ENCODE peak calls at places on chromosomes 2 and 18, in four cellular contexts. P, W, V and Q are unnamed samples. For H3K36me3, the result is how much of the 10 kb centered on the place peaks cover.

GRCh38 chr2:119264781-119265692 is 41.4 kb downstream of the STEAP3 start:
- DNase-seq in P (peak), V (peak), W (peak), Q (no peak)

GRCh38 chr2:207334631-207335371 is 169.1 kb upstream of the KLF7 start:
- DNase-seq in V (peak), P (peak), W (peak), Q (peak)

GRCh38 chr2:224084266-224084892 is 45.3 kb upstream of the SERPINE2 start:
- DNase-seq in P (no peak), V (no peak), W (no peak), Q (no peak)

GRCh38 chr18:3498705-3499451 is 48.9 kb downstream of the TGIF1 start:
- DNase-seq in P (no peak), W (peak), V (peak), Q (peak)

GRCh38 chr2:34176693-34177092 is 577.6 kb upstream of the FAM98A start:
- DNase-seq in V (no peak), P (no peak), W (no peak), Q (no peak)

GRCh38 chr18:70490008-70490933 is 201.4 kb downstream of the SOCS6 start:
- DNase-seq in W (no peak), P (peak), V (peak), Q (peak)

GRCh38 chr2:206004004-206004693 is 81.8 kb downstream of the INO80D start:
- DNase-seq in W (no peak), V (peak), P (no peak), Q (peak)

GRCh38 chr2:23669413-23670244 is 257.3 kb downstream of the ATAD2B start:
- DNase-seq in W (peak), P (no peak), V (peak), Q (no peak)

GRCh38 chr2:58448065-58448507 is 207.0 kb upstream of the FANCL start:
- DNase-seq in P (peak), W (peak), V (peak), Q (peak)

GRCh38 chr18:73646772-73647171 is 500.9 kb downstream of the FBXO15 start:
- DNase-seq in W (no peak), P (no peak), V (no peak), Q (no peak)

GRCh38 chr2:67839242-67839641 is 223.6 kb downstream of the C1D start:
- DNase-seq in V (no peak), W (no peak), P (no peak), Q (no peak)

GRCh38 chr2:216838146-216838545 is 21.7 kb downstream of the TNP1 start:
- DNase-seq in V (no peak), W (peak), P (no peak), Q (no peak)

GRCh38 chr2:152826880-152827279 is 108.5 kb downstream of the ARL6IP6 start:
- DNase-seq in V (no peak), W (no peak), P (no peak), Q (no peak)

GRCh38 chr2:38572167-38572566 is 30.6 kb downstream of the HNRNPLL start:
- DNase-seq in P (no peak), V (no peak), W (no peak), Q (no peak)

GRCh38 chr2:176830362-176830761 is 382.2 kb upstream of the HNRNPA3 start:
- DNase-seq in P (no peak), V (no peak), W (no peak), Q (no peak)

GRCh38 chr2:240702640-240703011 is 11.0 kb downstream of the AQP12A start:
- DNase-seq in W (peak), P (no peak), V (no peak), Q (no peak)

GRCh38 chr2:29281585-29281984 is 166.4 kb downstream of the CLIP4 start:
- DNase-seq in W (peak), V (no peak), P (no peak), Q (no peak)

GRCh38 chr2:122469147-122469546 is 713.7 kb downstream of the TSN start:
- DNase-seq in W (no peak), P (no peak), V (no peak), Q (no peak)

GRCh38 chr2:23606968-23607367 is 222.0 kb downstream of the KLHL29 start:
- DNase-seq in P (no peak), V (no peak), W (no peak), Q (no peak)

GRCh38 chr2:48874282-48874681 is 118.8 kb upstream of the LHCGR start:
- DNase-seq in P (no peak), W (no peak), V (no peak), Q (no peak)

GRCh38 chr18:8813621-8814020 is 108.3 kb downstream of the MTCL1 start:
- DNase-seq in W (no peak), V (no peak), P (no peak), Q (no peak)

GRCh38 chr2:205580591-205580990 is 101.7 kb upstream of the NRP2 start:
- DNase-seq in V (no peak), W (no peak), P (no peak), Q (no peak)

GRCh38 chr2:7530001-7530400 is 612.8 kb downstream of the RNF144A start:
- DNase-seq in V (no peak), P (no peak), W (no peak), Q (no peak)

GRCh38 chr18:44598514-44598913 is 82.2 kb upstream of the SETBP1 start:
- DNase-seq in P (no peak), W (no peak), V (no peak), Q (no peak)

GRCh38 chr2:66984864-66985263 is 412.3 kb upstream of the ETAA1 start:
- DNase-seq in P (no peak), W (no peak), V (no peak), Q (no peak)

GRCh38 chr2:173991857-173992588 is 26.9 kb upstream of the SP3 start:
- DNase-seq in W (peak), P (no peak), V (peak), Q (no peak)

GRCh38 chr18:25038261-25038660 is 313.7 kb downstream of the ZNF521 start:
- DNase-seq in W (no peak), V (no peak), P (no peak), Q (no peak)

GRCh38 chr18:50953822-50954221 is 14.0 kb upstream of the ELAC1 start:
- DNase-seq in W (no peak), P (no peak), V (no peak), Q (no peak)

GRCh38 chr2:196902828-196903227 is 23.7 kb downstream of the PGAP1 start:
- DNase-seq in P (no peak), W (no peak), V (no peak), Q (no peak)

GRCh38 chr2:170525566-170525900 is 189.6 kb upstream of the SP5 start:
- DNase-seq in W (peak), P (peak), V (peak), Q (no peak)

GRCh38 chr2:105519516-105519915 is 120.7 kb upstream of the FHL2 start:
- DNase-seq in W (no peak), P (no peak), V (no peak), Q (no peak)

GRCh38 chr2:111202266-111203040 is 81.7 kb downstream of the BCL2L11 start:
- DNase-seq in W (no peak), V (no peak), P (no peak), Q (no peak)

GRCh38 chr2:226797289-226797988 is 2.2 kb downstream of the IRS1 start:
- DNase-seq in W (peak), V (peak), P (no peak), Q (no peak)

GRCh38 chr2:177165731-177166711 is 46.6 kb upstream of the HNRNPA3 start:
- DNase-seq in V (peak), W (no peak), P (no peak), Q (no peak)

GRCh38 chr2:128115921-128116320 is 24.9 kb downstream of the UGGT1 start:
- DNase-seq in W (no peak), P (no peak), V (no peak), Q (no peak)
- H3K4me3 ChIP-seq in W (no peak), P (no peak), V (no peak), Q (no peak)

DNA sequence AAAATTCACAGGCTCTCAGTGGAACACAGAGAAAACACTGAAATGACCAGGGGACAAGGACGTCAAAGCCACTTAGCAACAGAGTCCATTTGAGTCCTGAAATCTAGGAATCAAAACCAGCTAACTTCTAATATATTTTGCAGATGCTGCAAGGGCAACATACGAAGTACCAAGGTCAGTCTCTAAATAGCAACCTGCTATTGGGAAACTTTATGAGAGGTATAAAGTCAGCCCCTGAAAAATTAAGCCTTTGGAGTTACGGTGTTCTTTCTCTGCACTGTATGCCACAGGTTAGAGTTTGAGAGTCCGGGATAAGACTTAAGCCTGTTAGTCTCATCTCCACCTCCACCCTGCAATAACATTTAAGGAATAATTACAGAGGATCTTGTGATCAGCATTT is 13.3 kb downstream of the NPC1 start:
- DNase-seq in W (no peak), V (no peak), P (no peak), Q (no peak)
- H3K36me3 ChIP-seq in W (under half), V (under half), P (under half), Q (under half)

DNA sequence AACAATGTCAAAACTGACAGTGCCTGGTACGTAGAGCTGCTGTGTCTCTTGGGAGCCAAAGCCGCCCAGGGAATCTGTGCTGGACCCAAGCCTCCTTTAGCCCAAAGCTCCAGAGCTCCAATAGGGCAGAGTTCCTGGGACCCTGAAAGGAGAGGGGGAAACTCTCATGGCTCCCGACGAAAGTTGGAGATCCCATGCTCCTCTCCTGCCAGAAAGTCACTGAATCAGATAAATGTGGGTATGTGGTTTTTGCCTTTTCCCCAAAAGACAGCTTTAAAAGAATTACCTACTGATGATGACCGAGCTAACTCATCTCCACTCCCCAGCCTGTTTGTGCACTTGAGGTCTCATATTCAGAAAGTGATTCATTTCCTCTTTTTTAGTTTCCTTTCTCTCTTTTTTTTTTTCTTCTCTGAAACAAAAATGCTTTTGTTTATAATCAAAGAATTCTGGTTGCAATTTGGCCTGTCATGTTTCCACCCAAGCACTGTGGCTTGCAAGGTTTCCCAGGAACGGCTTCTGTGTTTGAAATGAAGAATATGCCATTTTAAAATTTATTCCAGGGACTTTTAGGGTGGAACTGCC is 14.1 kb upstream of the PMAIP1 start:
- DNase-seq in P (no peak), W (no peak), V (no peak), Q (no peak)
- H3K4me3 ChIP-seq in P (no peak), W (no peak), V (no peak), Q (no peak)

DNA sequence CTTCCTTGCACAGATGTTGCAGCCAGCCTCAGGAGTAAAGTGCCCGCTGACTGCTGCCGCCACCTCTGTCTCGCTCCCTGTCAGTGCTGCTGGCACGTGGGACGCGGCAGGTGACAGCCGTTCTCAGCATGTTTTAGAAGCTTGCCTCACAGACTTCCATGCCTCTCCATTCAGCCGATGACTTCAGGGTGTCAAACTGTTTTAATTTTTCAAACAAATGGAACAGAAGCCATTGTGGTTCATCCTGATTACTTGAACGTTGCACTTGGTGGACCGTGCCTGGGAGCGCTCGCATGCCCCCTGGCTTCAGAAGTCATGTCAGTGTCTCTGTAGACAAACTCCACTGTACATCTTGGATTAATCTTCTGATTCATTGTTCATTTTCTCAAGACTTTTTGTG is 62.7 kb upstream of the EML6 start:
- DNase-seq in V (no peak), W (no peak), P (no peak), Q (no peak)
- H3K36me3 ChIP-seq in V (under half), W (half or more), P (under half), Q (under half)

GRCh38 chr2:126700677-126701076 is 44.7 kb downstream of the GYPC start:
- DNase-seq in V (no peak), P (no peak), W (no peak), Q (no peak)

GRCh38 chr2:126707941-126708340 is 52.0 kb downstream of the GYPC start:
- DNase-seq in W (no peak), V (no peak), P (no peak), Q (no peak)

GRCh38 chr2:126703311-126703710 is 47.4 kb downstream of the GYPC start:
- DNase-seq in V (no peak), P (no peak), W (no peak), Q (no peak)

GRCh38 chr2:126707191-126707590 is 51.2 kb downstream of the GYPC start:
- DNase-seq in P (no peak), V (no peak), W (no peak), Q (no peak)

DNA sequence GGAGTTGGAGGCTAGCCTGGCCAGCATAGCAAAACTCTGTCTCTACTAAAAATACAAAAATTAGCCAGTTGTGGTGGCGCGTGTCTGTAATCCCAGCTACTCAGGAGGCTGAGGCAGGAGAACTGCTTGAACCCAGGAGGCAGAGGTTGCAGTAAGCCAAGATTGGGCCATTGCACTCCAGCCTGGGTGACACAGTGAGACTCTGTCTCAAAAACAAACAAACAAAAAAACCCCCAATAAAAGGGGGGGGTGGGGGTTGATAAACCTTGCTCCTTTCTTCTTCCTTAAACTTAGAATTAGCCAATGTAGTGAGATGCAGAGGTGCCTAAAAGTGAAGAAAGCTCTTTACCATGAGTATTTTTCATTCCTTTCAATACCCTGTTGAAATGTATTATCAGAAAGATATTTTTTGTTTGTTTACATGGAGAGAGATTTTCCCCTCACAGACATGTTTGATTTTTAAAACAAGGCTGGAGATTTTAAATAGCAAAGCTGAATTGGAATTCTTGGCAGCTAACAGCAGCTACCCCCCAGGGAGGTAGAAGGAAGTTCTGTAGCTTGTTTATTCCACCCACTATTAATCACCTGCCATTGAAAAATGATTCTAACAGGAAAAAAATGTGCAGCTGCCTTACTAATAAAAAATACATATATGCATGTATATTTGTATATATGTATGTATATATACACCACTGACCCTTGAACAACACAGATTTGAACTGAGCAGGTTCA is 48.6 kb downstream of the GYPC start:
- DNase-seq in V (no peak), P (no peak), W (no peak), Q (no peak)
- H3K4me3 ChIP-seq in V (no peak), P (no peak), W (no peak), Q (no peak)

DNA sequence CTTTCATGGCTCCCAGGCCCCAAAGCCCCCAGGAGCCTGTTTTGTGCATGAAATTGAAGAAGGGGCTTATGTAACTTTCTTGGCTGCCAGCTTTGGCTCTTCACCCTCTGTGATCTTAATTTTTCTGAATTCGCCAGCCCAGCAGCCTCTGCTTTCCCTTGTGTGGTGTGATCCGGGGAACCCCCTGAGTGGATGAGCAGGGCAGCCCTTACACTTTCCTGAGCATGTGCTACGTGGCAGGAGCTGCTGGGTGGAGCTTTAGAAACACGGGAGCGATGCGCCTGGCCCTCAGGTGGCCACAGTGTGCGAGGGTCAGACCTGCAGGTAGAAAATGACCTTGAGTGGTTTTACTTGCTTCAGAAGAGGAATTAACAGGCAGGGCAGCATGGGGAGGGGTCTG is 76.4 kb upstream of the MCFD2 start:
- DNase-seq in V (no peak), P (no peak), W (peak), Q (no peak)
- H3K36me3 ChIP-seq in V (under half), P (under half), W (under half), Q (under half)

GRCh38 chr2:70111752-70112591 is 24.7 kb downstream of the PCBP1 start:
- DNase-seq in P (no peak), W (no peak), V (no peak), Q (no peak)

GRCh38 chr2:70116936-70117554 is 29.8 kb downstream of the PCBP1 start:
- DNase-seq in V (no peak), W (no peak), P (no peak), Q (no peak)

GRCh38 chr2:70118798-70119454 is 31.6 kb downstream of the PCBP1 start:
- DNase-seq in W (peak), P (no peak), V (no peak), Q (no peak)

GRCh38 chr2:70113396-70114100 is 26.3 kb downstream of the PCBP1 start:
- DNase-seq in P (no peak), V (no peak), W (no peak), Q (no peak)

DNA sequence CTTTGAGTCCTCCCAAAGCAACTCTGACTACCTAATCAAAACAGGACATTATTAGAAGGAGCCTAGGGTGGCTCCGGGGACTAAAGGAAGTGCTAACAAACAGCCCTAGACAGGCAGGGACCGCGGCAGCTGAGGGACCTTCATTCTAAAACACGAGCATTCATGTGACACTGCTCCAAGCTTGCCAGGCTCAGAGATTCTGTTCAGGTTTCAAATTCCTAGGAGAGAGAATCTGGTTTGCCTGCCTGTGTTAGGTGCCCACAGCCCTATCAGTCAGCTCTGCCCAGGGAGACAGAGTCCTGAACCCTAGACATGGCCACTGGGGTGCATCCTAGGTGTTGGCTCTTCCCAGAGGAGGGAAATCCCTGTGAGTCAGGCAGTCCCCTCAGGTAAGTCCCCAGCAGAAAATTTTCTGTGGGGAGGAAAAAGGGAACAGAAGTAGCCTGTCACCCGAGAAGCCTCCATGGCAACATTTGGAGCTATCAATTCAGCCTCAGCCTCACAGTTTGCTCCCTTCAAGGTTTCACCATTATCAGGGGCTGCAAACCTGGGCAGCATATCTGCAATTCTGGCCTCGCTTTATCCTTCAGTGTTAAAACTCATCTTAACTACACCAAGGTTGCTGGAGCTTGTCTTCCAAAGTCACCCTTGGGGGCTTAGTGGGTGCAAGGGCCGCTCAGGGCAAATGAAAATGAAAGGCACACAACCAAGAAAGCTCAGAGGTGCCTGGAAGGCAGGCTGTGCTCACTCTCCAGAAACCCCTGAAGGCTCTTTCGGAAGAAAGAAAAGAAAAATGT is 28.6 kb downstream of the PCBP1 start:
- DNase-seq in W (peak), V (no peak), P (no peak), Q (no peak)
- H3K4me3 ChIP-seq in W (no peak), V (no peak), P (no peak), Q (no peak)